ENCODE peak calls at places on chromosomes 4 and X, in ten cellular contexts. One of them, this sample, is unnamed.

GRCh38 chrX:15404712-15405111 is 20.5 kb upstream of the VEGFD start:
- DNase-seq in psoas muscle: peak; percentile 59
- DNase-seq in colonic mucosa: peak; percentile 20
- DNase-seq in lung: no peak
- DNase-seq in cardiac muscle cell: peak; percentile 59
- DNase-seq in keratinocyte: no peak
- DNase-seq in transverse colon: peak; percentile 9
- DNase-seq in brain microvascular endothelial cell: no peak
- DNase-seq in ascending aorta: no peak
- DNase-seq in coronary artery: no peak
- DNase-seq in this sample: no peak

GRCh38 chr4:140085062-140085622 is 68.8 kb downstream of the MAML3 start:
- DNase-seq in brain microvascular endothelial cell: no peak
- DNase-seq in coronary artery: no peak
- DNase-seq in transverse colon: no peak
- DNase-seq in cardiac muscle cell: no peak
- DNase-seq in colonic mucosa: no peak
- DNase-seq in ascending aorta: no peak
- DNase-seq in keratinocyte: no peak
- DNase-seq in lung: no peak
- DNase-seq in psoas muscle: no peak
- DNase-seq in this sample: no peak

GRCh38 chr4:8355864-8356565 is 84.5 kb downstream of the ACOX3 start:
- DNase-seq in psoas muscle: no peak
- DNase-seq in cardiac muscle cell: peak; percentile 66
- DNase-seq in transverse colon: no peak
- DNase-seq in brain microvascular endothelial cell: peak; percentile 31
- DNase-seq in colonic mucosa: no peak
- DNase-seq in lung: no peak
- DNase-seq in coronary artery: no peak
- DNase-seq in keratinocyte: peak; percentile 11
- DNase-seq in ascending aorta: no peak
- DNase-seq in this sample: no peak

GRCh38 chr4:160180206-160180605 is 1077.3 kb downstream of the RAPGEF2 start:
- DNase-seq in colonic mucosa: no peak
- DNase-seq in keratinocyte: no peak
- DNase-seq in transverse colon: no peak
- DNase-seq in cardiac muscle cell: no peak
- DNase-seq in brain microvascular endothelial cell: peak; percentile 69
- DNase-seq in coronary artery: no peak
- DNase-seq in psoas muscle: no peak
- DNase-seq in ascending aorta: no peak
- DNase-seq in lung: no peak
- DNase-seq in this sample: no peak

GRCh38 chrX:1210844-1211243 is 1.6 kb downstream of the CRLF2 start:
- DNase-seq in lung: no peak
- DNase-seq in brain microvascular endothelial cell: no peak
- DNase-seq in psoas muscle: no peak
- DNase-seq in transverse colon: no peak
- DNase-seq in ascending aorta: no peak
- DNase-seq in cardiac muscle cell: no peak
- DNase-seq in coronary artery: no peak
- DNase-seq in colonic mucosa: no peak
- DNase-seq in keratinocyte: no peak
- DNase-seq in this sample: no peak

GRCh38 chr4:188275686-188276085 is 136.4 kb downstream of the TRIML1 start:
- DNase-seq in ascending aorta: no peak
- DNase-seq in transverse colon: no peak
- DNase-seq in psoas muscle: no peak
- DNase-seq in lung: no peak
- DNase-seq in colonic mucosa: no peak
- DNase-seq in cardiac muscle cell: no peak
- DNase-seq in brain microvascular endothelial cell: no peak
- DNase-seq in coronary artery: no peak
- DNase-seq in keratinocyte: no peak
- DNase-seq in this sample: no peak

GRCh38 chrX:53249387-53250042 is 24.5 kb upstream of the KDM5C start:
- DNase-seq in psoas muscle: no peak
- DNase-seq in lung: no peak
- DNase-seq in keratinocyte: no peak
- DNase-seq in colonic mucosa: no peak
- DNase-seq in brain microvascular endothelial cell: no peak
- DNase-seq in transverse colon: no peak
- DNase-seq in ascending aorta: no peak
- DNase-seq in coronary artery: no peak
- DNase-seq in cardiac muscle cell: peak; percentile 12
- DNase-seq in this sample: no peak

GRCh38 chr4:23135792-23136645 is 443.3 kb downstream of the GBA3 start:
- DNase-seq in psoas muscle: no peak
- DNase-seq in ascending aorta: no peak
- DNase-seq in brain microvascular endothelial cell: peak; percentile 46
- DNase-seq in keratinocyte: peak; percentile 17
- DNase-seq in colonic mucosa: peak; percentile 24
- DNase-seq in cardiac muscle cell: peak; percentile 60
- DNase-seq in lung: no peak
- DNase-seq in transverse colon: no peak
- DNase-seq in coronary artery: no peak
- DNase-seq in this sample: no peak

GRCh38 chr4:80202190-80202711 is 4.9 kb downstream of the PRDM8 start:
- DNase-seq in ascending aorta: no peak
- DNase-seq in cardiac muscle cell: peak; percentile 79
- DNase-seq in keratinocyte: no peak
- DNase-seq in coronary artery: peak; percentile 86
- DNase-seq in psoas muscle: peak; percentile 91
- DNase-seq in transverse colon: peak; percentile 89
- DNase-seq in colonic mucosa: peak; percentile 87
- DNase-seq in lung: peak; percentile 84
- DNase-seq in brain microvascular endothelial cell: peak; percentile 55
- DNase-seq in this sample: peak; percentile 93

GRCh38 chr4:73257242-73257994 is 1.2 kb downstream of the ANKRD17 start:
- DNase-seq in keratinocyte: peak; percentile 21
- DNase-seq in psoas muscle: peak; percentile 85
- DNase-seq in brain microvascular endothelial cell: peak; percentile 92
- DNase-seq in transverse colon: peak; percentile 85
- DNase-seq in lung: peak; percentile 73
- DNase-seq in coronary artery: peak; percentile 76
- DNase-seq in cardiac muscle cell: peak; percentile 89
- DNase-seq in colonic mucosa: peak; percentile 90
- DNase-seq in ascending aorta: peak; percentile 43
- DNase-seq in this sample: no peak

GRCh38 chrX:4382273-4382672 is 668.8 kb upstream of the PRKX start:
- DNase-seq in cardiac muscle cell: no peak
- DNase-seq in coronary artery: no peak
- DNase-seq in brain microvascular endothelial cell: no peak
- DNase-seq in colonic mucosa: no peak
- DNase-seq in transverse colon: no peak
- DNase-seq in ascending aorta: no peak
- DNase-seq in lung: no peak
- DNase-seq in psoas muscle: no peak
- DNase-seq in keratinocyte: no peak
- DNase-seq in this sample: no peak

GRCh38 chrX:35122756-35123155 is 180.2 kb downstream of the FAM47B start:
- DNase-seq in colonic mucosa: no peak
- DNase-seq in brain microvascular endothelial cell: peak; percentile 28
- DNase-seq in lung: no peak
- DNase-seq in psoas muscle: no peak
- DNase-seq in keratinocyte: no peak
- DNase-seq in cardiac muscle cell: no peak
- DNase-seq in ascending aorta: no peak
- DNase-seq in coronary artery: no peak
- DNase-seq in transverse colon: no peak
- DNase-seq in this sample: no peak

GRCh38 chrX:95058815-95059214 is 1384.8 kb downstream of the FAM133A start:
- DNase-seq in psoas muscle: no peak
- DNase-seq in colonic mucosa: no peak
- DNase-seq in keratinocyte: no peak
- DNase-seq in transverse colon: no peak
- DNase-seq in lung: no peak
- DNase-seq in ascending aorta: no peak
- DNase-seq in coronary artery: no peak
- DNase-seq in brain microvascular endothelial cell: no peak
- DNase-seq in cardiac muscle cell: peak; percentile 73
- DNase-seq in this sample: no peak

GRCh38 chrX:7194606-7195005 is 46.7 kb upstream of the PUDP start:
- DNase-seq in coronary artery: no peak
- DNase-seq in brain microvascular endothelial cell: no peak
- DNase-seq in transverse colon: no peak
- DNase-seq in lung: no peak
- DNase-seq in cardiac muscle cell: no peak
- DNase-seq in colonic mucosa: no peak
- DNase-seq in keratinocyte: no peak
- DNase-seq in psoas muscle: no peak
- DNase-seq in ascending aorta: no peak
- DNase-seq in this sample: no peak

GRCh38 chr4:166282081-166282770 is 409.2 kb downstream of the TLL1 start:
- DNase-seq in ascending aorta: no peak
- DNase-seq in psoas muscle: no peak
- DNase-seq in cardiac muscle cell: no peak
- DNase-seq in transverse colon: no peak
- DNase-seq in brain microvascular endothelial cell: no peak
- DNase-seq in keratinocyte: no peak
- DNase-seq in coronary artery: no peak
- DNase-seq in colonic mucosa: no peak
- DNase-seq in lung: no peak
- DNase-seq in this sample: no peak

DNA sequence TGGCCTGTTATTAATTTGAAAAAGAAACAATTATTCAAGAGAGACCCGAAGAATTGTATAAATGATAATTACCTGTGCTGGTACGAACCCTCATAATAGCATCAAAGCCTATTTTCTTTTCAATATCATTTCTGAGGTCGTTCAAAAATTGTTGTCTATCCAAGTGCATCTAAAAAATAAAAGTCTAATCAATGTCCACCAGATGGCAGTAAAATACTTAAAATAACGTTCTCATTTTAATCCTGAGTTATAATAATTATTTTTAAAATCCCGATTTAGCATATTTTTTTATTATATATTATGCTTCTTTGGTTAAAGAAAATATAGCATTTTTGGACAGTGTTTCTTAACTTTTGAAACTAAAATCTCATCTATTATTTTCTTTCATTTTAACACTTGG is 55.7 kb downstream of the METTL14 start:
- DNase-seq in keratinocyte: no peak
- DNase-seq in transverse colon: no peak
- DNase-seq in coronary artery: no peak
- DNase-seq in lung: no peak
- DNase-seq in cardiac muscle cell: peak; percentile 45
- DNase-seq in psoas muscle: no peak
- DNase-seq in ascending aorta: no peak
- DNase-seq in colonic mucosa: no peak
- DNase-seq in brain microvascular endothelial cell: no peak
- DNase-seq in this sample: no peak
- TF ChIP-seq CTCF in keratinocyte: no peak
- TF ChIP-seq CTCF in transverse colon: peak; percentile 40
- TF ChIP-seq CTCF in coronary artery: peak; percentile 22
- TF ChIP-seq CTCF in lung: peak; percentile 9
- TF ChIP-seq CTCF in cardiac muscle cell: peak; percentile 19
- TF ChIP-seq CTCF in psoas muscle: peak; percentile 63
- TF ChIP-seq CTCF in ascending aorta: peak; percentile 50
- TF ChIP-seq CTCF in colonic mucosa: peak; percentile 22
- TF ChIP-seq CTCF in brain microvascular endothelial cell: no peak
- TF ChIP-seq CTCF in this sample: peak; percentile 28

GRCh38 chr4:3720461-3720860 is 45.7 kb upstream of the ADRA2C start:
- DNase-seq in transverse colon: no peak
- DNase-seq in colonic mucosa: no peak
- DNase-seq in keratinocyte: no peak
- DNase-seq in cardiac muscle cell: no peak
- DNase-seq in brain microvascular endothelial cell: no peak
- DNase-seq in coronary artery: no peak
- DNase-seq in lung: no peak
- DNase-seq in psoas muscle: no peak
- DNase-seq in ascending aorta: no peak
- DNase-seq in this sample: no peak
- H3K27ac ChIP-seq in transverse colon: no peak overlapping the region
- H3K27ac ChIP-seq in colonic mucosa: no peak overlapping the region
- H3K27ac ChIP-seq in keratinocyte: no peak overlapping the region
- H3K27ac ChIP-seq in cardiac muscle cell: no peak overlapping the region
- H3K27ac ChIP-seq in brain microvascular endothelial cell: no peak overlapping the region
- H3K27ac ChIP-seq in coronary artery: peak overlapping the region; percentile 83
- H3K27ac ChIP-seq in lung: no peak overlapping the region
- H3K27ac ChIP-seq in psoas muscle: no peak overlapping the region
- H3K27ac ChIP-seq in ascending aorta: peak overlapping the region; percentile 86
- H3K27ac ChIP-seq in this sample: no peak overlapping the region

DNA sequence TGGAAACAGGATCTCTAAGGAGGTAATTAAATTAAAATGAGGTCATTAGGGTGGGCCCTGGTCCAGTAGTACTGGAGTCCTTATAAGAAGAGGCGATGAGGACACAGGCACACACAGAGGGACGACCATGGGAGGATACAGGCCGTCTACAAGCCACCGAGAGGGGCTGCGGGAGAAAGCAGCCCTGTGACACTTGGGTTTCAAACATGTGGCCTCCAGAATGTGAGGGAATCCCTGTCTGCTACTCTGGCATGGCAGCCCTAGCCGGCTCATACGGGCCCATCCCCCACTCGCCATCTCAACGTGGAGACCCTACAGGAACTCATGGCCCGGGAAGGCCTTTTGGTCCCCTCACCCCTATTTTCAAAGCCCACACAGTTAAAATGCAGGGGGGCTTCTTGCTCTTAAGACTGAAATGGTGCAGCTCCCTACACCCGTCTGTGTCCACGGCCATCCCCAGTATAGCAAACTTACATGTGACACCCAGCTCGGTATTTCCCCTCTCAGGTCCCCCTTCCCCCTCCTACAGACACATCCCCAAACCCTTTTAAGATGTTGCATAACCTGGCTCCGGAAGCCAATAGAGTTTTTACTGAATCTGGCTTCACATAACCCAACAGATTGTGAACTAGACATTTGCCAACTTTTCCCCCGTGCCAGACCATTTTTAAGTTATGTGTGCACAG is 124.1 kb upstream of the TBL1X start:
- DNase-seq in cardiac muscle cell: peak; percentile 69
- DNase-seq in keratinocyte: no peak
- DNase-seq in psoas muscle: peak; percentile 59
- DNase-seq in colonic mucosa: peak; percentile 37
- DNase-seq in brain microvascular endothelial cell: no peak
- DNase-seq in ascending aorta: no peak
- DNase-seq in transverse colon: peak; percentile 26
- DNase-seq in lung: peak; percentile 55
- DNase-seq in coronary artery: no peak
- DNase-seq in this sample: no peak
- H3K4me3 ChIP-seq in cardiac muscle cell: no peak overlapping the region
- H3K4me3 ChIP-seq in keratinocyte: no peak overlapping the region
- H3K4me3 ChIP-seq in psoas muscle: peak overlapping the region; percentile 42
- H3K4me3 ChIP-seq in colonic mucosa: no peak overlapping the region
- H3K4me3 ChIP-seq in brain microvascular endothelial cell: no peak overlapping the region
- H3K4me3 ChIP-seq in ascending aorta: peak overlapping the region; percentile 68
- H3K4me3 ChIP-seq in transverse colon: no peak overlapping the region
- H3K4me3 ChIP-seq in lung: no peak overlapping the region
- H3K4me3 ChIP-seq in coronary artery: peak overlapping the region; percentile 61
- H3K4me3 ChIP-seq in this sample: no peak overlapping the region

DNA sequence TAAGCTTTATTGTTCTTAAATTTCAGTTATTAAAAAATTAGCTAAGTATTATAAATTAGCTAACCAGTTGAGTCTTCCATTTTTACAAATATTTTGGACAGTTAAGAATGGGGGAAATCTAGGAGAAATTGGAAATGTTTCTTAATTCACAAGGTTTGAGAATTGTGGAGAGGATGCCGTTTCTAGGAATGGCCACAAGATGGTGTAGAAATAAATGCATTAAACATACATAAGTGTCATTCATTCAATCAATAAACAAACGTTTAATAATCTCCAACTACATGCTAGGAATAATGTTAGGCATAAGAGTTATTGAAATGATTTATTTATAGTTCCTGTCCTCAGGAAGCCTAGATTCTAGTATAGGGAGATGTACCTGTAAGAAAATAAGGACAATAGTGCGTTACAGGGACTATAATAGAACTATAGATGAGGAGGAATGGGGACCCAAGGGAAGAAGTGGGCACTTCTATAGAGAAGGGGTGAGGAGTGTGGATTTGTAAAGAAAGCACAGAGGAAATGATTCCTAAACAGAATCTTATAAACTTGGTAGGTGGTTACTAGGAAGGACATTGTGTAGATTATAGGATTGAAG is 195.7 kb upstream of the ANK2 start:
- DNase-seq in transverse colon: no peak
- DNase-seq in lung: no peak
- DNase-seq in cardiac muscle cell: peak; percentile 41
- DNase-seq in ascending aorta: no peak
- DNase-seq in psoas muscle: no peak
- DNase-seq in brain microvascular endothelial cell: no peak
- DNase-seq in coronary artery: no peak
- DNase-seq in keratinocyte: no peak
- DNase-seq in colonic mucosa: no peak
- DNase-seq in this sample: no peak
- TF ChIP-seq CTCF in transverse colon: no peak
- TF ChIP-seq CTCF in lung: no peak
- TF ChIP-seq CTCF in cardiac muscle cell: peak; percentile 62
- TF ChIP-seq CTCF in ascending aorta: no peak
- TF ChIP-seq CTCF in psoas muscle: peak; percentile 23
- TF ChIP-seq CTCF in brain microvascular endothelial cell: peak; percentile 53
- TF ChIP-seq CTCF in coronary artery: no peak
- TF ChIP-seq CTCF in keratinocyte: no peak
- TF ChIP-seq CTCF in colonic mucosa: no peak
- TF ChIP-seq CTCF in this sample: no peak